ENCODE peak calls at places on chromosomes 5 and 9, in four cellular contexts. O, C, M and L are unnamed samples. For H3K27me3 and H3K36me3, the result is how much of the 10 kb centered on the place peaks cover.

GRCh38 chr9:114370251-114370984 is 17.4 kb downstream of the AKNA start:
- DNase-seq in O (peak), C (no peak), M (no peak), L (no peak)

GRCh38 chr9:88380118-88380517 is 8.1 kb upstream of the SPIN1 start:
- DNase-seq in O (no peak), C (no peak), M (no peak), L (no peak)

GRCh38 chr5:97071101-97071500 is 71.3 kb downstream of the LIX1 start:
- DNase-seq in O (no peak), C (no peak), M (no peak), L (no peak)

GRCh38 chr9:19748278-19749126 is 40.3 kb downstream of the SLC24A2 start:
- DNase-seq in O (no peak), C (no peak), M (no peak), L (no peak)

GRCh38 chr5:149212203-149212951 is 59.3 kb upstream of the AFAP1L1 start:
- DNase-seq in O (no peak), C (no peak), M (peak), L (no peak)

GRCh38 chr5:53334431-53334941 is 145.9 kb upstream of the FST start:
- DNase-seq in O (no peak), C (no peak), M (peak), L (no peak)

GRCh38 chr9:79658926-79659325 is 87.2 kb downstream of the TLE4 start:
- DNase-seq in O (no peak), C (no peak), M (no peak), L (no peak)

GRCh38 chr5:133967715-133968056 is 739 bp downstream of the C5orf15 start:
- DNase-seq in O (no peak), C (no peak), M (peak), L (no peak)

GRCh38 chr9:136546697-136547481 is 1.0 kb upstream of the NOTCH1 start:
- DNase-seq in O (peak), C (no peak), M (peak), L (peak)

GRCh38 chr5:114830114-114830513 is 339.6 kb downstream of the TRIM36 start:
- DNase-seq in O (no peak), C (no peak), M (no peak), L (no peak)

GRCh38 chr9:103798620-103799019 is 295.5 kb upstream of the SMC2 start:
- DNase-seq in O (no peak), C (peak), M (peak), L (no peak)

GRCh38 chr9:16626577-16627130 is 243.8 kb downstream of the BNC2 start:
- DNase-seq in O (no peak), C (no peak), M (peak), L (no peak)

GRCh38 chr9:113454914-113455761 is 8.4 kb upstream of the RGS3 start:
- DNase-seq in O (no peak), C (no peak), M (peak), L (peak)

GRCh38 chr9:114276908-114277821 is 45.7 kb upstream of the ORM1 start:
- DNase-seq in O (peak), C (no peak), M (peak), L (no peak)

GRCh38 chr5:163888366-163888765 is 382.9 kb downstream of the MAT2B start:
- DNase-seq in O (no peak), C (no peak), M (no peak), L (no peak)

DNA sequence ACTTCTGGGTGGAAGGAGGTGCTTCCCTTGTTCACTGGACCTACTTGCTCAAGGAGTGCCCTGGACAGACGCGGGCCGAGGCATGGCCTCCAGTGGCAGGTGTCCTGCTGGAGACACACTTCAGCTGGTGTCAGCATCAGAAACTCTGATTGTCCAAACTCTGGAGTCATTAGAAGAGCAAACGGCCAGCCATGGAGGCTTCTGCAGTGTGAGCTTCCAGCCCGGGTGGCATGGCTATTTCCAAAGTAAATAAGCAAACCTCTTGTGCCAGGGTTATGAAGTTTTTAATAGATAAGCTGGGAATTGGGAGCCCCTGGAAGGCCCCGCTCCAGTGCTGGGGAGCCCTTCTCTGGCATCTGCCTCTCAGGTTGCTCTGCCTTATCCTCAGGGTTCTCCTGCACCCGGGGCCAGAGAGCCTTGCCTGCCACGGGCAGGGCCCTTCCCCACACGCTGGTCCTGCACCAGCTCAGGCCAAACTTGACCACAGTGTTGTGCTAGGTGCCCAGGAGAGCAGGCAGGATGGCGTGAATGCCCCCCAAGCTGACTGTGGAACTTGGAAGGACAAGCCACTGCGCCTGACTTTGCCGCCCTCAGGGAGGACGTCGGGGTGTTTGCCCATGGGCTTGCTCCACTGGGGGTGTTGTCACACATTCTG is 285.6 kb downstream of the GADD45G start:
- DNase-seq in O (no peak), C (no peak), M (no peak), L (no peak)
- H3K27me3 ChIP-seq in O (under half), C (under half), M (under half), L (under half)

GRCh38 chr5:14424011-14424685 is 157.4 kb upstream of the OTULINL start:
- DNase-seq in O (no peak), C (no peak), M (no peak), L (no peak)
- H3K36me3 ChIP-seq in O (under half), C (under half), M (half or more), L (under half)

DNA sequence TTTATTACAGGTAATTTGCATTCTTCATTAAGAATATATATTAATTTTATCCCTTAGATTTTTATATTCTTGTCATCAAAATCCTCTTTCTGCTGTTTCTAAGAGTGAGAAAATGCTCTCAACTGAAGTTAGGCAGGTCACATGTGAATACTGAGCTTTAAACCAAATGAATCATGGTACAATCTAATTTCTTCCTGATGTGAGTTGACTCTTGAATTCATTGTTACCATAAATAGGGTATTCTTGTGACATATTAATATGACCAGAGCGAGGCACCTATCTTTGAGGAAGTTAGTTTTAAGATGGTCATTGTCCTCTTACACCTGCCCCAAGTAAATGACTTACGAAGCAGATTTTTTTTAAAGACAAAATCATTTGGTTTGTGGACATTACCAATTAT is 17.4 kb downstream of the C9orf85 start:
- DNase-seq in O (no peak), C (no peak), M (peak), L (no peak)
- H3K4me3 ChIP-seq in O (no peak), C (no peak), M (no peak), L (no peak)

DNA sequence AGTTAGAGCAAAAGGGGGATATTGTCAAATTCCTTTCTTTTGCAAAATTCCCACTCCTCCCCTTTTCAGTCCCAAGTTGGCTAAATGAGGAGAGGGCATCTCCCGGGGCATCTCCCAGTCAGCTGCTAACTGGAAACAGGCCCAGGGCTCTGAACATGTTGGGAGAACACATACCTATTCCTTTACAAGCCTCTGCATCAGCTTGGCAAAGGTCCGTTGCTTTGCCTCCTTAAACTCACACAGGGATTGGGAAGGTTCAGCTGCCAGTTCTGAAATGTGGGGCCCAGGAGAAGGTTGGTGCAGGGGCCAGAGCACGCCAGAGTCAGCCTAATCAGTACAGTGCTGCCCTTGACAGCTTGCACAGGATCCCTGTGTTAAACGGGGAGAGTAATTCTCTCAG is 11.0 kb upstream of the DMRT3 start:
- DNase-seq in O (no peak), C (no peak), M (no peak), L (no peak)
- H3K27me3 ChIP-seq in O (under half), C (under half), M (under half), L (under half)

GRCh38 chr5:142316051-142316450 is 8.8 kb downstream of the SPRY4 start:
- DNase-seq in O (no peak), C (no peak), M (peak), L (no peak)
- H3K36me3 ChIP-seq in O (under half), C (under half), M (under half), L (under half)

GRCh38 chr5:172005708-172006377 is 595 bp downstream of the FBXW11 start:
- DNase-seq in O (peak), C (no peak), M (peak), L (no peak)
- H3K4me3 ChIP-seq in O (peak), C (peak), M (peak), L (peak)